ENCODE peak calls at places on chromosomes 16 and 17, in six cellular contexts. Y, P, B, E, I and X are unnamed samples.

GRCh38 chr16:45454-45853 is 8.0 kb downstream of the POLR3K start:
- DNase-seq in Y (no peak), P (no peak), B (no peak), E (no peak), I (no peak), X (no peak)

GRCh38 chr17:57284984-57285646 is 28.8 kb downstream of the MSI2 start:
- DNase-seq in Y (no peak), P (peak), B (no peak), E (no peak), I (peak), X (peak)

GRCh38 chr17:26775219-26775822 is 518.6 kb upstream of the WSB1 start:
- DNase-seq in Y (no peak), P (no peak), B (no peak), E (no peak), I (no peak), X (no peak)

GRCh38 chr16:67936124-67936875 is at the start of gene PSMB10:
- DNase-seq in Y (no peak), P (peak), B (no peak), E (no peak), I (peak), X (no peak)

GRCh38 chr17:52383493-52384100 is 225.1 kb upstream of the CA10 start:
- DNase-seq in Y (no peak), P (peak), B (no peak), E (no peak), I (no peak), X (no peak)

GRCh38 chr16:14409563-14409962 is 220.5 kb downstream of the PARN start:
- DNase-seq in Y (no peak), P (no peak), B (no peak), E (no peak), I (peak), X (no peak)

GRCh38 chr17:59825533-59826316 is 67.0 kb downstream of the TUBD1 start:
- DNase-seq in Y (no peak), P (no peak), B (no peak), E (no peak), I (no peak), X (no peak)

GRCh38 chr17:27834571-27834970 is 34.2 kb upstream of the NOS2 start:
- DNase-seq in Y (no peak), P (no peak), B (no peak), E (no peak), I (no peak), X (no peak)

GRCh38 chr16:64172191-64172590 is 949.7 kb downstream of the CDH11 start:
- DNase-seq in Y (no peak), P (no peak), B (no peak), E (no peak), I (no peak), X (no peak)

GRCh38 chr17:67818110-67819002 is 6.9 kb upstream of the BPTF start:
- DNase-seq in Y (no peak), P (peak), B (no peak), E (no peak), I (no peak), X (peak)

GRCh38 chr17:43667506-43668438 is 6.0 kb upstream of the MEOX1 start:
- DNase-seq in Y (no peak), P (no peak), B (no peak), E (no peak), I (no peak), X (no peak)

GRCh38 chr17:64992325-64992802 is 64.2 kb downstream of the GNA13 start:
- DNase-seq in Y (no peak), P (no peak), B (no peak), E (no peak), I (no peak), X (no peak)

GRCh38 chr17:57773557-57773956 is 28.5 kb upstream of the CCDC182 start:
- DNase-seq in Y (no peak), P (no peak), B (no peak), E (no peak), I (no peak), X (no peak)

GRCh38 chr17:70172921-70173320 is 3.6 kb downstream of the KCNJ2 start:
- DNase-seq in Y (no peak), P (no peak), B (no peak), E (no peak), I (no peak), X (no peak)

GRCh38 chr17:16929281-16929680 is 42.6 kb downstream of the TNFRSF13B start:
- DNase-seq in Y (no peak), P (no peak), B (no peak), E (no peak), I (no peak), X (no peak)

GRCh38 chr16:75318737-75319136 is 67.3 kb upstream of the BCAR1 start:
- DNase-seq in Y (no peak), P (no peak), B (no peak), E (no peak), I (no peak), X (no peak)

GRCh38 chr17:32100971-32101631 is 41.2 kb upstream of the RHOT1 start:
- DNase-seq in Y (no peak), P (no peak), B (no peak), E (no peak), I (no peak), X (no peak)

GRCh38 chr16:58652741-58653140 is 23.1 kb upstream of the CNOT1 start:
- DNase-seq in Y (no peak), P (no peak), B (no peak), E (no peak), I (no peak), X (no peak)

GRCh38 chr17:77526728-77527355 is 386.1 kb downstream of the SEC14L1 start:
- DNase-seq in Y (no peak), P (no peak), B (no peak), E (no peak), I (no peak), X (no peak)

GRCh38 chr16:1217526-1217925 is 7.5 kb downstream of the TPSG1 start:
- DNase-seq in Y (no peak), P (no peak), B (no peak), E (no peak), I (no peak), X (no peak)

GRCh38 chr17:8075081-8075480 is 12.4 kb downstream of the ALOX12B start:
- DNase-seq in Y (no peak), P (no peak), B (no peak), E (no peak), I (no peak), X (no peak)

GRCh38 chr16:1318268-1318545 is 8.8 kb downstream of the UBE2I start:
- DNase-seq in Y (no peak), P (no peak), B (no peak), E (no peak), I (no peak), X (no peak)

GRCh38 chr16:84786605-84787302 is 33.0 kb upstream of the CRISPLD2 start:
- DNase-seq in Y (no peak), P (no peak), B (no peak), E (no peak), I (no peak), X (no peak)

GRCh38 chr16:67109407-67110135 is at the start of gene PHAF1:
- DNase-seq in Y (peak), P (peak), B (peak), E (peak), I (peak), X (peak)